ENCODE peak calls at places on chromosomes 7 and 10, in seven cellular contexts. One of them, this sample, is unnamed.

GRCh38 chr10:78263521-78263988 is 229.9 kb downstream of the RPS24 start:
- DNase-seq in uterus: no peak
- DNase-seq in neural progenitor cell: no peak
- DNase-seq in choroid plexus epithelial cell: no peak
- DNase-seq in bronchial epithelial cell: peak; percentile 44
- DNase-seq in heart right ventricle: no peak
- DNase-seq in AG04450: no peak
- DNase-seq in this sample: peak; percentile 49

GRCh38 chr7:117019786-117020604 is 66.7 kb downstream of the ST7 start:
- DNase-seq in uterus: peak; percentile 57
- DNase-seq in neural progenitor cell: peak; percentile 96
- DNase-seq in choroid plexus epithelial cell: peak; percentile 96
- DNase-seq in bronchial epithelial cell: peak; percentile 81
- DNase-seq in heart right ventricle: peak; percentile 50
- DNase-seq in AG04450: peak; percentile 74
- DNase-seq in this sample: peak; percentile 93

GRCh38 chr10:112811741-112812551 is 138.1 kb upstream of the TCF7L2 start:
- DNase-seq in uterus: peak; percentile 29
- DNase-seq in neural progenitor cell: peak; percentile 54
- DNase-seq in choroid plexus epithelial cell: peak; percentile 94
- DNase-seq in bronchial epithelial cell: peak; percentile 95
- DNase-seq in heart right ventricle: no peak
- DNase-seq in AG04450: peak; percentile 80
- DNase-seq in this sample: peak; percentile 94

GRCh38 chr7:33107136-33108066 is 1.8 kb downstream of the RP9 start:
- DNase-seq in uterus: no peak
- DNase-seq in neural progenitor cell: peak; percentile 86
- DNase-seq in choroid plexus epithelial cell: peak; percentile 74
- DNase-seq in bronchial epithelial cell: peak; percentile 59
- DNase-seq in heart right ventricle: no peak
- DNase-seq in AG04450: peak; percentile 33
- DNase-seq in this sample: peak; percentile 58

GRCh38 chr7:18610331-18610948 is 114.9 kb downstream of the HDAC9 start:
- DNase-seq in uterus: no peak
- DNase-seq in neural progenitor cell: peak; percentile 64
- DNase-seq in choroid plexus epithelial cell: peak; percentile 57
- DNase-seq in bronchial epithelial cell: peak; percentile 36
- DNase-seq in heart right ventricle: no peak
- DNase-seq in AG04450: no peak
- DNase-seq in this sample: peak; percentile 19

GRCh38 chr10:34147641-34148040 is 667.5 kb downstream of the PARD3 start:
- DNase-seq in uterus: no peak
- DNase-seq in neural progenitor cell: no peak
- DNase-seq in choroid plexus epithelial cell: no peak
- DNase-seq in bronchial epithelial cell: no peak
- DNase-seq in heart right ventricle: no peak
- DNase-seq in AG04450: no peak
- DNase-seq in this sample: no peak

GRCh38 chr10:13559124-13559700 is 27.6 kb upstream of the PRPF18 start:
- DNase-seq in uterus: no peak
- DNase-seq in neural progenitor cell: no peak
- DNase-seq in choroid plexus epithelial cell: no peak
- DNase-seq in bronchial epithelial cell: peak; percentile 5
- DNase-seq in heart right ventricle: no peak
- DNase-seq in AG04450: no peak
- DNase-seq in this sample: no peak

GRCh38 chr10:1054684-1055083 is 1.5 kb upstream of the WDR37 start:
- DNase-seq in uterus: no peak
- DNase-seq in neural progenitor cell: no peak
- DNase-seq in choroid plexus epithelial cell: no peak
- DNase-seq in bronchial epithelial cell: peak; percentile 97
- DNase-seq in heart right ventricle: no peak
- DNase-seq in AG04450: no peak
- DNase-seq in this sample: no peak

GRCh38 chr7:72336887-72337821 is 75.0 kb downstream of the CALN1 start:
- DNase-seq in uterus: no peak
- DNase-seq in neural progenitor cell: peak; percentile 67
- DNase-seq in choroid plexus epithelial cell: no peak
- DNase-seq in bronchial epithelial cell: no peak
- DNase-seq in heart right ventricle: no peak
- DNase-seq in AG04450: no peak
- DNase-seq in this sample: no peak

GRCh38 chr7:155392726-155393570 is 65.0 kb upstream of the EN2 start:
- DNase-seq in uterus: no peak
- DNase-seq in neural progenitor cell: no peak
- DNase-seq in choroid plexus epithelial cell: no peak
- DNase-seq in bronchial epithelial cell: peak; percentile 18
- DNase-seq in heart right ventricle: no peak
- DNase-seq in AG04450: no peak
- DNase-seq in this sample: no peak

GRCh38 chr7:113199841-113200240 is 81.5 kb upstream of the SMIM30 start:
- DNase-seq in uterus: no peak
- DNase-seq in neural progenitor cell: no peak
- DNase-seq in choroid plexus epithelial cell: peak; percentile 70
- DNase-seq in bronchial epithelial cell: peak; percentile 21
- DNase-seq in heart right ventricle: no peak
- DNase-seq in AG04450: peak; percentile 42
- DNase-seq in this sample: peak; percentile 73

GRCh38 chr7:129610709-129611245 is 743 bp upstream of the NRF1 start:
- DNase-seq in uterus: no peak
- DNase-seq in neural progenitor cell: peak; percentile 52
- DNase-seq in choroid plexus epithelial cell: peak; percentile 16
- DNase-seq in bronchial epithelial cell: no peak
- DNase-seq in heart right ventricle: no peak
- DNase-seq in AG04450: no peak
- DNase-seq in this sample: no peak

GRCh38 chr10:121236621-121237020 is 361.6 kb downstream of the FGFR2 start:
- DNase-seq in uterus: no peak
- DNase-seq in neural progenitor cell: no peak
- DNase-seq in choroid plexus epithelial cell: no peak
- DNase-seq in bronchial epithelial cell: no peak
- DNase-seq in heart right ventricle: no peak
- DNase-seq in AG04450: no peak
- DNase-seq in this sample: no peak

GRCh38 chr7:27283558-27283957 is 41.0 kb downstream of the EVX1 start:
- DNase-seq in uterus: no peak
- DNase-seq in neural progenitor cell: no peak
- DNase-seq in choroid plexus epithelial cell: no peak
- DNase-seq in bronchial epithelial cell: no peak
- DNase-seq in heart right ventricle: no peak
- DNase-seq in AG04450: no peak
- DNase-seq in this sample: no peak

GRCh38 chr7:111560773-111561658 is 1.3 kb downstream of the IMMP2L start:
- DNase-seq in uterus: no peak
- DNase-seq in neural progenitor cell: peak; percentile 10
- DNase-seq in choroid plexus epithelial cell: peak; percentile 84
- DNase-seq in bronchial epithelial cell: peak; percentile 68
- DNase-seq in heart right ventricle: no peak
- DNase-seq in AG04450: no peak
- DNase-seq in this sample: peak; percentile 68

GRCh38 chr7:117715784-117716445 is 157.3 kb downstream of the CTTNBP2 start:
- DNase-seq in uterus: no peak
- DNase-seq in neural progenitor cell: peak; percentile 64
- DNase-seq in choroid plexus epithelial cell: peak; percentile 83
- DNase-seq in bronchial epithelial cell: peak; percentile 64
- DNase-seq in heart right ventricle: no peak
- DNase-seq in AG04450: peak; percentile 32
- DNase-seq in this sample: peak; percentile 61

GRCh38 chr10:1274098-1274745 is 218.0 kb downstream of the WDR37 start:
- DNase-seq in uterus: peak; percentile 24
- DNase-seq in neural progenitor cell: no peak
- DNase-seq in choroid plexus epithelial cell: no peak
- DNase-seq in bronchial epithelial cell: no peak
- DNase-seq in heart right ventricle: no peak
- DNase-seq in AG04450: no peak
- DNase-seq in this sample: no peak

GRCh38 chr7:47474937-47475879 is 106.7 kb downstream of the TNS3 start:
- DNase-seq in uterus: peak; percentile 83
- DNase-seq in neural progenitor cell: no peak
- DNase-seq in choroid plexus epithelial cell: peak; percentile 97
- DNase-seq in bronchial epithelial cell: peak; percentile 88
- DNase-seq in heart right ventricle: peak; percentile 81
- DNase-seq in AG04450: peak; percentile 81
- DNase-seq in this sample: peak; percentile 96

GRCh38 chr10:47020491-47020890 is 109.3 kb downstream of the PTPN20 start:
- DNase-seq in uterus: peak; percentile 5
- DNase-seq in neural progenitor cell: no peak
- DNase-seq in choroid plexus epithelial cell: peak; percentile 14
- DNase-seq in bronchial epithelial cell: peak; percentile 33
- DNase-seq in heart right ventricle: no peak
- DNase-seq in AG04450: peak; percentile 3
- DNase-seq in this sample: peak; percentile 9

GRCh38 chr7:136061433-136061832 is 84.3 kb upstream of the MTPN start:
- DNase-seq in uterus: no peak
- DNase-seq in neural progenitor cell: no peak
- DNase-seq in choroid plexus epithelial cell: no peak
- DNase-seq in bronchial epithelial cell: no peak
- DNase-seq in heart right ventricle: no peak
- DNase-seq in AG04450: no peak
- DNase-seq in this sample: no peak

GRCh38 chr10:9302142-9302746 is 1247.8 kb downstream of the GATA3 start:
- DNase-seq in uterus: no peak
- DNase-seq in neural progenitor cell: peak; percentile 55
- DNase-seq in choroid plexus epithelial cell: peak; percentile 73
- DNase-seq in bronchial epithelial cell: peak; percentile 65
- DNase-seq in heart right ventricle: no peak
- DNase-seq in AG04450: peak; percentile 21
- DNase-seq in this sample: peak; percentile 70

GRCh38 chr7:91405093-91405492 is 140.9 kb downstream of the FZD1 start:
- DNase-seq in uterus: no peak
- DNase-seq in neural progenitor cell: no peak
- DNase-seq in choroid plexus epithelial cell: no peak
- DNase-seq in bronchial epithelial cell: no peak
- DNase-seq in heart right ventricle: no peak
- DNase-seq in AG04450: no peak
- DNase-seq in this sample: no peak

DNA sequence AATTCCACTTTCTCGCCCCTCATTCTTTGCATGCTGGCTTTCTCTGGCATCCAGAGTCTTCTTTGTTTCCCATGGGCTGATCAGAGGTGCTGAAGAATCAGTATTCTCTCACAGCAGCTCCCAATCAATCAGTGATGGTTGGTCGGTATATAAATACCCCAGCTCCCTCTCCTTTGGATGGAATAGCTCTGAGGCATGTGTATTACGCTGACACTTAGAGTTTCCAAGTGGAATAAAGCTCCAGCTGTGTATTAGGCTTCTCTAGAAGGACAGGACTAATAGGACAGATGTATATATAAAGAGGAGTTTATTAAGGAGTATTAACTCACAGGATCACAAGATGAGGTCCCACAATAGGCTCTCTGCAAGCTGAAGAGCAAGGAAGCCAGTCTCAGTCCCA is 218.3 kb upstream of the GRB10 start:
- DNase-seq in uterus: no peak
- DNase-seq in neural progenitor cell: no peak
- DNase-seq in choroid plexus epithelial cell: no peak
- DNase-seq in bronchial epithelial cell: peak; percentile 30
- DNase-seq in heart right ventricle: no peak
- DNase-seq in AG04450: no peak
- DNase-seq in this sample: no peak
- TF ChIP-seq CTCF in uterus: no peak
- TF ChIP-seq CTCF in neural progenitor cell: peak; percentile 37
- TF ChIP-seq CTCF in choroid plexus epithelial cell: no peak
- TF ChIP-seq CTCF in bronchial epithelial cell: peak; percentile 10
- TF ChIP-seq CTCF in heart right ventricle: no peak
- TF ChIP-seq CTCF in AG04450: peak; percentile 8
- TF ChIP-seq CTCF in this sample: no peak

DNA sequence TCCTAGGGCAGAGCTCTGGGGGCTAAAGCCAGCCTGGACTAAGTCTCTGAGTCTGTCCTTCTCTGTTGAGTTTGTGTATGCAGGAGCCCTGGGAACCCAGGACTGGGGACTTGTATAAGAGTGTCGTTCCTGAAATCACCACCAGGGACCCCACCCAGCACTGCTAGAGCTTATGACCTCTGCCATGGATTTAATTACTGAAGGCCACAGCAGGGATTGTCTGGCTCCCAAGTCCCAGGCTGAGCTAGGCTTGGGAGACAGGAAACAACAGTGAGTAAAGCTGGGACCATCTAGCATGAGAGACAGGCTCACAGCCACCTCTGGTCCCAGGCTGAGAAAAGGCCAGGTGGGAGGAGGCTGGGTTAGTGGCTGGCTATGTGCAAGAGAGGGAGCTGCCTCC is 1.4 kb upstream of the TSPAN15 start:
- DNase-seq in uterus: no peak
- DNase-seq in neural progenitor cell: peak; percentile 85
- DNase-seq in choroid plexus epithelial cell: peak; percentile 62
- DNase-seq in bronchial epithelial cell: peak; percentile 60
- DNase-seq in heart right ventricle: no peak
- DNase-seq in AG04450: no peak
- DNase-seq in this sample: peak; percentile 23
- TF ChIP-seq CTCF in uterus: peak; percentile 35
- TF ChIP-seq CTCF in neural progenitor cell: peak; percentile 69
- TF ChIP-seq CTCF in choroid plexus epithelial cell: peak; percentile 57
- TF ChIP-seq CTCF in bronchial epithelial cell: peak; percentile 64
- TF ChIP-seq CTCF in heart right ventricle: peak; percentile 70
- TF ChIP-seq CTCF in AG04450: peak; percentile 45
- TF ChIP-seq CTCF in this sample: peak; percentile 39

DNA sequence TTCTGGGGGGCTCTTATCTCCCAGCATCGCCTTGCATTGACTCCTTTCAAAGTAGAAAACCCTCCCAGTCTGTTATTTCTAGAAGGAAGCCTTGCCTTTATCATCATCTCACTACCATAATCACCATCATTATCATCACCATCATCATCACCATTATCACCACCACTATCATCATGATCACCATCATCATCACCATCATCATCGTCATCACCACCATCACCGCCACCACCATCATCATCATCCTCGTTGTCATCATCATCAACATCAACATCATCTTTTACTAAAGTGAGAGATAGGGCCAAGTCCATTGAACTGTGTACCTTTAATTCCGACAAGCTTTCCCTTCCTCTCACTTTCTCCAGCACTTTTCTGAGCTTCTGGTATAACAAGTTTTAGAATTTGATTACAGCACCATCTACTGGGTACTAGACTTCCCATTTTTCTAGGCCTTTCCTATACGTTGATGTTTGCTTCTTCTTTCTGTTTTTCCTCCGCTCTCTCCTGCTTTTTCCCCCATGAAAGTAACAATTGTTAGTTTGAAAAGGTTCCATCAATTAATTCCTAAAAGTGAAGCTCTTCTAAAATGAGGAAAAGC is 226.4 kb downstream of the BUB3 start:
- DNase-seq in uterus: no peak
- DNase-seq in neural progenitor cell: peak; percentile 23
- DNase-seq in choroid plexus epithelial cell: peak; percentile 29
- DNase-seq in bronchial epithelial cell: peak; percentile 62
- DNase-seq in heart right ventricle: no peak
- DNase-seq in AG04450: no peak
- DNase-seq in this sample: no peak
- TF ChIP-seq CTCF in uterus: no peak
- TF ChIP-seq CTCF in neural progenitor cell: peak; percentile 47
- TF ChIP-seq CTCF in choroid plexus epithelial cell: peak; percentile 36
- TF ChIP-seq CTCF in bronchial epithelial cell: peak; percentile 55
- TF ChIP-seq CTCF in heart right ventricle: no peak
- TF ChIP-seq CTCF in AG04450: no peak
- TF ChIP-seq CTCF in this sample: no peak

DNA sequence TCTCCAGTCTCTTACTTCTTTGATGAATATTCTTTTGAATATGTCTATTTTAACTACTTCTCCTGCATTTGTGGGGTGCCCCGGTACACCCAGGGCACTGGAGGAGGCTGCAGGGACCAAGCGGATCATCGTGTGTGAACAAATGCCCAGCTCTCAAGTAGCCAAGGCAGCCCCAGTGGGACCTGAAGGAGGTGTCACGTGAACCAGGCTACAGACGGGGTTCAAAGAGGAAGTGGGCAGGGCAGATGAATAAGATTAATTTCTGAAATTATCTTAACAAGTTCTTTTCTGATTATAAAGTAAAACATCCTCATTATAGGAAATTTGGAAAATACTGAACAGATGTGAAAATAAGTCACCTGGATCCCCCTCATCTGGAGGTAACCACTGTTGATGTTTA is 78.4 kb upstream of the DUSP5 start:
- DNase-seq in uterus: no peak
- DNase-seq in neural progenitor cell: no peak
- DNase-seq in choroid plexus epithelial cell: no peak
- DNase-seq in bronchial epithelial cell: no peak
- DNase-seq in heart right ventricle: no peak
- DNase-seq in AG04450: no peak
- DNase-seq in this sample: no peak
- TF ChIP-seq CTCF in uterus: no peak
- TF ChIP-seq CTCF in neural progenitor cell: no peak
- TF ChIP-seq CTCF in choroid plexus epithelial cell: no peak
- TF ChIP-seq CTCF in bronchial epithelial cell: no peak
- TF ChIP-seq CTCF in heart right ventricle: no peak
- TF ChIP-seq CTCF in AG04450: no peak
- TF ChIP-seq CTCF in this sample: no peak

This sample was measured in astrocyte of the spinal cord.